ENCODE peak calls at places on chromosomes 16 and 17, in nine cellular contexts. X is lung, Z is lower lobe of right lung, Y is fibroblast of lung, Q is uterus, F is brain microvascular endothelial cell, N is K562, W is prostate gland, K is heart left ventricle. S is an unnamed sample.

GRCh38 chr17:30477758-30478115 is 529 bp downstream of the GOSR1 start:
- DNase-seq in X (no peak), Z (no peak), Y (no peak), Q (no peak), F (peak), N (peak), W (no peak), K (peak), S (no peak)

GRCh38 chr17:75875182-75875939 is 3.0 kb downstream of the TRIM47 start:
- DNase-seq in X (peak), Z (no peak), Y (no peak), Q (no peak), F (no peak), N (no peak), W (peak), K (peak), S (peak)

GRCh38 chr17:82287849-82288601 is 14.5 kb upstream of the CSNK1D start:
- DNase-seq in X (peak), Z (peak), Y (peak), Q (peak), F (peak), N (peak), W (peak), K (peak), S (no peak)

GRCh38 chr16:55502801-55503366 is 6.0 kb upstream of the LPCAT2 start:
- DNase-seq in X (peak), Z (peak), Y (peak), Q (peak), F (peak), N (no peak), W (peak), K (peak), S (peak)

GRCh38 chr16:49921791-49922456 is 66.0 kb upstream of the ZNF423 start:
- DNase-seq in X (peak), Z (peak), Y (peak), Q (peak), F (peak), N (peak), W (peak), K (peak), S (peak)

GRCh38 chr16:58464047-58464915 is 35.7 kb upstream of the NDRG4 start:
- DNase-seq in X (no peak), Z (no peak), Y (no peak), Q (peak), F (no peak), N (no peak), W (no peak), K (peak), S (no peak)

GRCh38 chr17:75828051-75828400 is 16.2 kb downstream of the UNC13D start:
- DNase-seq in X (no peak), Z (no peak), Y (no peak), Q (no peak), F (no peak), N (no peak), W (no peak), K (no peak), S (no peak)

GRCh38 chr17:42018339-42018738 is 1.1 kb upstream of the DNAJC7 start:
- DNase-seq in X (no peak), Z (no peak), Y (no peak), Q (no peak), F (no peak), N (peak), W (no peak), K (no peak), S (no peak)

GRCh38 chr16:87161822-87162676 is 155.1 kb downstream of the C16orf95 start:
- DNase-seq in X (no peak), Z (no peak), Y (no peak), Q (no peak), F (no peak), N (no peak), W (no peak), K (no peak), S (no peak)

GRCh38 chr16:56355786-56356275 is 69.5 kb downstream of the AMFR start:
- DNase-seq in X (no peak), Z (peak), Y (no peak), Q (no peak), F (no peak), N (peak), W (no peak), K (no peak), S (no peak)

GRCh38 chr17:76370261-76370993 is 14.0 kb upstream of the SPHK1 start:
- DNase-seq in X (peak), Z (peak), Y (peak), Q (peak), F (peak), N (peak), W (peak), K (peak), S (no peak)

GRCh38 chr17:57502696-57503307 is 242.3 kb downstream of the CCDC182 start:
- DNase-seq in X (no peak), Z (no peak), Y (no peak), Q (no peak), F (no peak), N (no peak), W (no peak), K (no peak), S (no peak)

GRCh38 chr16:64165368-64165767 is 956.5 kb downstream of the CDH11 start:
- DNase-seq in X (no peak), Z (no peak), Y (no peak), Q (no peak), F (no peak), N (no peak), W (no peak), K (no peak), S (no peak)

GRCh38 chr16:80594756-80595155 is 54.0 kb downstream of the DYNLRB2 start:
- DNase-seq in X (no peak), Z (no peak), Y (no peak), Q (no peak), F (no peak), N (no peak), W (no peak), K (no peak), S (no peak)

GRCh38 chr16:89282523-89282922 is 65.0 kb downstream of the ZNF778 start:
- DNase-seq in X (no peak), Z (no peak), Y (no peak), Q (no peak), F (no peak), N (no peak), W (no peak), K (no peak), S (no peak)

GRCh38 chr17:67218385-67218950 is 26.5 kb downstream of the HELZ start:
- DNase-seq in X (no peak), Z (no peak), Y (peak), Q (no peak), F (peak), N (no peak), W (no peak), K (no peak), S (no peak)

GRCh38 chr17:50517504-50518264 is 9.4 kb downstream of the MYCBPAP start:
- DNase-seq in X (no peak), Z (no peak), Y (no peak), Q (no peak), F (no peak), N (no peak), W (no peak), K (no peak), S (no peak)

GRCh38 chr16:6016530-6017184 is 919.1 kb upstream of the EEF2KMT start:
- DNase-seq in X (no peak), Z (no peak), Y (no peak), Q (no peak), F (peak), N (peak), W (no peak), K (no peak), S (no peak)

GRCh38 chr16:51155199-51155607 is 4.1 kb upstream of the SALL1 start:
- DNase-seq in X (no peak), Z (no peak), Y (no peak), Q (peak), F (no peak), N (no peak), W (no peak), K (no peak), S (no peak)

GRCh38 chr16:29972992-29973383 is 680 bp upstream of the TAOK2 start:
- DNase-seq in X (no peak), Z (no peak), Y (no peak), Q (no peak), F (no peak), N (no peak), W (no peak), K (no peak), S (no peak)

GRCh38 chr16:53881371-53881770 is 177.4 kb downstream of the FTO start:
- DNase-seq in X (no peak), Z (no peak), Y (peak), Q (no peak), F (peak), N (peak), W (no peak), K (no peak), S (no peak)

GRCh38 chr16:15972046-15972868 is 22.8 kb downstream of the ABCC1 start:
- DNase-seq in X (no peak), Z (no peak), Y (no peak), Q (no peak), F (no peak), N (no peak), W (no peak), K (no peak), S (no peak)

GRCh38 chr17:40021471-40021961 is 6.3 kb downstream of the CSF3 start:
- DNase-seq in X (no peak), Z (no peak), Y (peak), Q (peak), F (no peak), N (no peak), W (no peak), K (no peak), S (no peak)

GRCh38 chr17:42247734-42248133 is 28.5 kb downstream of the STAT5B start:
- DNase-seq in X (no peak), Z (no peak), Y (peak), Q (peak), F (peak), N (no peak), W (no peak), K (no peak), S (no peak)

GRCh38 chr17:75689441-75689873 is 22.3 kb downstream of the SAP30BP start:
- DNase-seq in X (no peak), Z (no peak), Y (no peak), Q (no peak), F (no peak), N (no peak), W (no peak), K (no peak), S (no peak)

GRCh38 chr17:37463039-37463438 is 26.7 kb upstream of the DUSP14 start:
- DNase-seq in X (no peak), Z (no peak), Y (no peak), Q (no peak), F (no peak), N (no peak), W (no peak), K (no peak), S (no peak)

GRCh38 chr17:37461668-37462067 is 28.0 kb upstream of the DUSP14 start:
- DNase-seq in X (no peak), Z (no peak), Y (no peak), Q (no peak), F (no peak), N (no peak), W (no peak), K (no peak), S (no peak)

GRCh38 chr17:37462492-37462891 is 27.2 kb upstream of the DUSP14 start:
- DNase-seq in X (no peak), Z (no peak), Y (no peak), Q (no peak), F (no peak), N (no peak), W (no peak), K (no peak), S (no peak)

DNA sequence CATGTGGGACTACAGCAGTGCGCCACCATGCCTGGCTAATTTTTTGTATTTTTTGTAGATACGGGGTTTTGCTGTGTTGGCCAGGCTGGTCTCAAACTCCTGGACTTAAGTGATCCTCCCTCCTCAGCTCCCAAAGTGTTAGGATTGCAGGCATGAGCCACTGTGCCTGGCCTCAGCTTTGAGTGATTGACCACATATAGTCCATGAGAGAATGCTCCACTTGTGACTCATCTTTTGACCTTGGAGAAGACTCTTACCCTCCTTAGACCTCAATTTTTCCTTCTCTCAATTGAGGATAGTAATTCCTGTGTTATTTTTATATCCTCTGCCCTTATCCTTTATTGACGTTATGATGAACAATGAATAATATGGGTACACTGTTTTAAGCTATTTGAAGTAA is 30.9 kb upstream of the DUSP14 start:
- DNase-seq in X (no peak), Z (no peak), Y (peak), Q (no peak), F (peak), N (no peak), W (no peak), K (no peak), S (no peak)
- TF ChIP-seq CTCF in X (no peak), Z (no peak), Y (no peak), Q (no peak), F (no peak), N (no peak), W (no peak), K (no peak), S (no peak)

GRCh38 chr16:2066139-2066538 is 18.4 kb downstream of the TSC2 start:
- DNase-seq in X (no peak), Z (no peak), Y (no peak), Q (no peak), F (no peak), N (no peak), W (no peak), K (no peak), S (no peak)
- H3K27ac ChIP-seq in X (no peak), Z (no peak), Y (no peak), Q (no peak), F (no peak), N (no peak), W (no peak), K (no peak), S (no peak)

GRCh38 chr17:44004077-44004760 is at the start of gene NAGS:
- DNase-seq in X (peak), Z (peak), Y (peak), Q (no peak), F (no peak), N (peak), W (no peak), K (no peak), S (no peak)

GRCh38 chr17:44000871-44001460 is 3.5 kb upstream of the NAGS start:
- DNase-seq in X (no peak), Z (no peak), Y (no peak), Q (no peak), F (no peak), N (no peak), W (no peak), K (no peak), S (no peak)

GRCh38 chr17:44000141-44000860 is 4.1 kb upstream of the NAGS start:
- DNase-seq in X (no peak), Z (no peak), Y (no peak), Q (no peak), F (no peak), N (peak), W (no peak), K (no peak), S (no peak)

GRCh38 chr17:44001461-44001920 is 2.9 kb upstream of the NAGS start:
- DNase-seq in X (no peak), Z (no peak), Y (no peak), Q (no peak), F (no peak), N (no peak), W (no peak), K (no peak), S (no peak)

GRCh38 chr17:44002141-44002848 is 2.1 kb upstream of the NAGS start:
- DNase-seq in X (no peak), Z (no peak), Y (peak), Q (no peak), F (peak), N (no peak), W (no peak), K (no peak), S (no peak)
- H3K4me3 ChIP-seq in X (no peak), Z (no peak), Y (no peak), Q (no peak), F (no peak), N (no peak), W (no peak), K (no peak), S (no peak)

DNA sequence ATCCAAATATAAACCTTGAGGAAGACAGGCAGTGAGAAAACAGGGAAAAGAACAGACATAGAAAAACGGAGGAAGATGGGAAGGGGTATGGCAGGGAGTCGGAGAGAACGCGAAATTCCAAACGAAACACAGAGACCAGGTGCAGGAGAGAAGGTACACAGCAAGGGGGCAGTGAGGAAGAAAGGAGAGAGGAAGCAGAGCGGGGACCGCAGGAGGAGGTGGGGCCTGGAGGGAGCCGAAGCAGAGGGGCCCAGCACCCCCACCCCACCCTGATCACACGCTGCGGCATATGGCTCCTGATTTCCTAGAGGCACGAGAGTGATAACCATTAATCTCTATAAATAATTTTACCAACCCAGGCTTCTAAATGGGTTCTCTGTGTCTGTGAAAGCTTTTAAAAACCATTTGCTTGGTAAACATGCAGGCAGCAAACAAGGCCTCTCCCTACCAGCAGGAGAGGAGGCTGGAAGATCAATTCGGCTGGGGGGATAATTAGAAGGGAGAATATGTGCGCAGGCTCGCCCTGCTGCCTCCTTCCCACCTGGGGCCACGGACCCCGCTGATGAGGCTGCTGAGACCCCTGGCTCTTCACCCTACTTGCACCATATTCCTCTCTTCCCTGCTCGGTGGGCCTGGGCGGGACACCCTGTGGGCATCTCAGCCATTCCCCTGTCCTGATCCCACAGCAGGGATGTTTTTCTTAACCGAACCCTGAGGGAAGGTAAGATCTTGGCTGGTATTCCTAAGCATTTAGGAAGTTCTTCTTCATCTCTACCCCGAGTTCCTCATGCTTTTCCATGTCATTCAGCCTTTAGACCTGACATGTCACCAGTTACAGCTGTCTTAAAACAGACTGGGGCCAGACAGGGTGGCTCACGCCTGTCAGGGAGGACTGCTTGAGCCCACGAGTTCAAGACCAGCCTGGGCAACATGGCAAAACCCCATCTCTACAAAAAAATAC is 86.7 kb downstream of the TMEM132E start:
- DNase-seq in X (no peak), Z (no peak), Y (no peak), Q (no peak), F (no peak), N (no peak), W (no peak), K (no peak), S (no peak)
- TF ChIP-seq CTCF in X (no peak), Z (no peak), Y (no peak), Q (no peak), F (no peak), N (no peak), W (no peak), K (no peak), S (no peak)